ENCODE peak calls at places on chromosomes 13 and 19, in five cellular contexts. C, R, J, V and O are unnamed samples.

GRCh38 chr13:73938375-73939070 is 195.7 kb downstream of the KLF12 start:
- DNase-seq in R (no peak), V (no peak), J (no peak), C (no peak), O (no peak)

GRCh38 chr19:46251415-46251814 is 21.9 kb downstream of the IGFL1 start:
- DNase-seq in R (no peak), J (no peak), C (no peak), V (no peak), O (no peak)

GRCh38 chr13:38582133-38582532 is 104.7 kb upstream of the FREM2 start:
- DNase-seq in R (no peak), C (no peak), J (no peak), V (no peak), O (no peak)

GRCh38 chr13:43240278-43240677 is 216.9 kb downstream of the DNAJC15 start:
- DNase-seq in V (no peak), R (no peak), C (no peak), J (peak), O (no peak)

GRCh38 chr19:17862711-17863519 is 3.2 kb downstream of the RPL18A start:
- DNase-seq in R (no peak), V (no peak), C (no peak), J (no peak), O (no peak)

GRCh38 chr19:46607441-46607841 is 6.3 kb downstream of the CALM3 start:
- DNase-seq in R (no peak), J (no peak), C (peak), V (no peak), O (no peak)

GRCh38 chr13:73913043-73913740 is 221.0 kb downstream of the KLF12 start:
- DNase-seq in R (no peak), V (no peak), J (no peak), C (no peak), O (no peak)

GRCh38 chr19:49864890-49865289 is 2.5 kb downstream of the PNKP start:
- DNase-seq in C (no peak), J (no peak), V (no peak), R (no peak), O (no peak)

GRCh38 chr13:112721198-112722104 is 31.6 kb downstream of the ATP11A start:
- DNase-seq in J (no peak), C (no peak), V (no peak), R (no peak), O (peak)

GRCh38 chr19:3336680-3337523 is 29.5 kb upstream of the NFIC start:
- DNase-seq in C (peak), J (no peak), V (peak), R (peak), O (peak)

GRCh38 chr13:32917504-32917903 is 98.7 kb upstream of the KL start:
- DNase-seq in C (no peak), V (no peak), J (peak), R (no peak), O (no peak)

GRCh38 chr13:112722433-112723250 is 32.8 kb downstream of the ATP11A start:
- DNase-seq in J (no peak), C (no peak), V (peak), R (peak), O (peak)

GRCh38 chr13:95275322-95276118 is 25.7 kb downstream of the ABCC4 start:
- DNase-seq in R (no peak), J (no peak), C (no peak), V (peak), O (no peak)

GRCh38 chr19:10517760-10518443 is 655 bp upstream of the S1PR5 start:
- DNase-seq in C (no peak), R (no peak), J (no peak), V (no peak), O (no peak)

GRCh38 chr13:83881917-83882625 is at the start of gene SLITRK1:
- DNase-seq in V (no peak), J (peak), R (no peak), C (no peak), O (peak)

GRCh38 chr13:44365008-44365407 is 8.6 kb upstream of the SERP2 start:
- DNase-seq in J (no peak), V (no peak), C (no peak), R (no peak), O (no peak)

GRCh38 chr19:38079926-38080380 is 144.1 kb downstream of the DPF1 start:
- DNase-seq in C (no peak), V (peak), J (peak), R (no peak), O (no peak)

GRCh38 chr13:107650081-107650701 is 565.1 kb downstream of the LIG4 start:
- DNase-seq in V (peak), R (no peak), C (peak), J (no peak), O (peak)

GRCh38 chr13:20270163-20270865 is 38.2 kb upstream of the GJB6 start:
- DNase-seq in V (no peak), R (no peak), J (no peak), C (no peak), O (no peak)

GRCh38 chr13:109872864-109873263 is 86.5 kb upstream of the IRS2 start:
- DNase-seq in J (no peak), R (no peak), V (no peak), C (no peak), O (no peak)

GRCh38 chr13:107964356-107964755 is 251.0 kb downstream of the LIG4 start:
- DNase-seq in R (no peak), V (no peak), J (no peak), C (no peak), O (no peak)

GRCh38 chr19:38059897-38060296 is 152.9 kb downstream of the SIPA1L3 start:
- DNase-seq in V (no peak), J (no peak), C (no peak), R (no peak), O (no peak)

GRCh38 chr19:48715681-48716171 is 3.8 kb downstream of the MAMSTR start:
- DNase-seq in J (no peak), V (no peak), R (peak), C (no peak), O (peak)

GRCh38 chr13:113616991-113617749 is 32.6 kb downstream of the TFDP1 start:
- DNase-seq in J (no peak), C (no peak), V (peak), R (no peak), O (peak)

GRCh38 chr19:13097331-13098258 is 5.1 kb downstream of the LYL1 start:
- DNase-seq in C (no peak), J (no peak), R (peak), V (no peak), O (peak)

GRCh38 chr19:5590151-5590864 is 22.6 kb upstream of the TINCR start:
- DNase-seq in V (no peak), R (no peak), J (no peak), C (no peak), O (no peak)

GRCh38 chr13:113458218-113459065 is 5.2 kb upstream of the ADPRHL1 start:
- DNase-seq in J (no peak), C (no peak), R (no peak), V (no peak), O (no peak)

GRCh38 chr13:51158365-51158764 is 47.3 kb upstream of the C13orf42 start:
- DNase-seq in J (no peak), C (no peak), V (no peak), R (no peak), O (no peak)

GRCh38 chr13:99225078-99225477 is 24.4 kb downstream of the UBAC2 start:
- DNase-seq in C (no peak), J (no peak), R (no peak), V (no peak), O (no peak)
- H3K27ac ChIP-seq in C (no peak), J (no peak), R (no peak), V (no peak), O (no peak)

DNA sequence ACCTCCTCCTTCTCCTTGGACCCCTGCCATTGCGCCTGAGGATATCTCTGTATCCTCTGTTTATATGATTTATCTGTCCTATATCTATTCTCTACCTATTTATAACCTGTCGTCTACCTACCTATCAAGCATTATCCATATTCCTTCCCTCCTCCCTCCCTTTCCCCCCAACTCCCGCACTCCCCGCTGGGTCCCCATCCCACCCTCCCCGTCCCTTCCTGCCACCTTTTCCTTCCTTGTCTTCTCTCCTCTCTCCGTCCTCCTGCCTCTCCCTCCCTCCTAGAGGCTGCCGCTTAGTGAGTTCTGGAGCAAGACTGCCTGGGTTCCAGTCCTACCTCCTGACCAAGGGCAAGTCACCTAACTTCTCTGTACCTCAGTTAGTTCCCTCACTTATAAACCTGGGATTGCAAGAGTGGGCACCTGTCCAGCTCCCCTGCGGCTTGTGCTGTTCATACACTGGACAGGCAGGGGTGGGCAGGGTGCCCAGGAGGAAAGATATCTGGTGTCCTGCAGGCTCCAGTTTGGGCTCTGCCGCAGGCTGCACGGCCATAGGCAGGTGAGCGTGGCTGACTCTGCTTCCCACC is 16.1 kb downstream of the TTYH1 start:
- DNase-seq in V (peak), R (peak), C (no peak), J (no peak), O (peak)
- TF ChIP-seq EP300 in V (no peak), R (no peak), C (no peak), J (no peak), O (no peak)

GRCh38 chr13:39777021-39777420 is 121.6 kb downstream of the COG6 start:
- DNase-seq in V (no peak), C (no peak), R (no peak), J (no peak), O (no peak)
- H3K27ac ChIP-seq in V (no peak), C (no peak), R (no peak), J (no peak), O (no peak)

GRCh38 chr13:94236876-94237275 is 242.6 kb downstream of the DCT start:
- DNase-seq in V (no peak), C (no peak), R (no peak), J (no peak), O (no peak)
- TF ChIP-seq EP300 in V (no peak), C (no peak), R (no peak), J (no peak), O (no peak)

DNA sequence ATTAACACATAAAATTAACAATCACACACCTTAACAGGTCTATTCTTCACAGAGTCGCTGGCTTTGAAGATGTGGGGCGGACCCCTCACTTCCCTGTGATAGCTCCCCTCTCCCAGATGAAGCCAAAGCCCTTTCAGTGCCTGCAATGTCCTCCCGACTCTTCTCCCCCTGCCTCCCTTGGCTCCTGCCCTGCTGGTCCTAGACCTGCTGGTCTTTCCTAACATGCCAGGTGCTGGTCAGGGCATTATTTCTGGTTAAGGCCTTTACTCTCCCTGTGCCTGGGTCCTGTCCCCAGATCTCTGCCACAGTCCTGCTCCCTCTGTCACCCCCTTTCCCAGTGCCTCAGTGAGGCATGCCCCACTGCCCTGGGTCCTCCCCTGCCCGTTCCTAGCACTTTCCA is 12.2 kb downstream of the ERICH6B start:
- DNase-seq in V (no peak), J (no peak), R (no peak), C (no peak), O (no peak)
- H3K27ac ChIP-seq in V (no peak), J (no peak), R (no peak), C (no peak), O (no peak)

GRCh38 chr19:42295342-42295741 is 6.6 kb upstream of the PRR19 start:
- DNase-seq in R (no peak), C (no peak), V (no peak), J (no peak), O (no peak)
- TF ChIP-seq EP300 in R (no peak), C (no peak), V (no peak), J (no peak), O (no peak)